ENCODE peak calls at places on chromosome 19, in five cellular contexts. H is H9, K is neuronal stem cell, C is H1, Z is mesenchymal stem cell. M is an unnamed sample.
A peak's percentile ranks its signal among the peaks of the same experiment; 100 is the strongest.

GRCh38 chr19:44306283-44306682 is 1.5 kb upstream of the ZNF235 start:
- DNase-seq in K (no peak), H (no peak), C (no peak), Z (no peak), M (no peak)

GRCh38 chr19:2711175-2711936 is 8.9 kb upstream of the GNG7 start:
- DNase-seq in K (no peak), H (peak; percentile 22), Z (peak; percentile 86), C (no peak), M (peak; percentile 20)

GRCh38 chr19:33535176-33535575 is 13.6 kb upstream of the PEPD start:
- DNase-seq in K (no peak), Z (no peak), C (no peak), H (no peak), M (no peak)

GRCh38 chr19:6273701-6274601 is 5.8 kb downstream of the MLLT1 start:
- DNase-seq in H (no peak), Z (peak; percentile 97), K (no peak), C (no peak), M (no peak)

GRCh38 chr19:49921871-49922755 is 6.9 kb upstream of the ATF5 start:
- DNase-seq in C (no peak), K (no peak), Z (peak; percentile 86), H (no peak), M (peak; percentile 2)

GRCh38 chr19:13401388-13401787 is 104.9 kb downstream of the CACNA1A start:
- DNase-seq in K (no peak), Z (peak; percentile 6), C (no peak), H (peak; percentile 46), M (no peak)

GRCh38 chr19:869245-870177 is 10.0 kb downstream of the CFD start:
- DNase-seq in H (no peak), K (no peak), C (no peak), Z (peak; percentile 94), M (peak; percentile 78)

GRCh38 chr19:36483653-36484052 is 5.7 kb downstream of the ZNF566 start:
- DNase-seq in C (no peak), K (no peak), H (no peak), Z (no peak), M (no peak)

GRCh38 chr19:36377541-36378178 is 1.3 kb downstream of the ZFP14 start:
- DNase-seq in C (no peak), H (no peak), Z (no peak), K (no peak), M (no peak)

GRCh38 chr19:13920940-13921744 is 15.1 kb downstream of the CC2D1A start:
- DNase-seq in K (no peak), Z (peak; percentile 52), C (no peak), H (peak; percentile 47), M (peak; percentile 45)

GRCh38 chr19:47473336-47473735 is 1.6 kb upstream of the SLC8A2 start:
- DNase-seq in K (no peak), Z (no peak), H (no peak), C (no peak), M (no peak)

GRCh38 chr19:47475460-47475859 is 3.8 kb upstream of the SLC8A2 start:
- DNase-seq in H (no peak), C (no peak), K (no peak), Z (no peak), M (no peak)

GRCh38 chr19:47479701-47480503 is 4.1 kb downstream of the KPTN start:
- DNase-seq in C (peak; percentile 51), Z (peak; percentile 16), K (no peak), H (peak; percentile 88), M (peak; percentile 16)

GRCh38 chr19:47480658-47481057 is 3.4 kb downstream of the KPTN start:
- DNase-seq in Z (no peak), K (no peak), H (no peak), C (no peak), M (no peak)

GRCh38 chr19:47476438-47476972 is 4.8 kb upstream of the SLC8A2 start:
- DNase-seq in K (no peak), H (no peak), C (no peak), Z (no peak), M (no peak)
- H2BK12ac ChIP-seq in K (no peak overlapping the region), H (no peak overlapping the region), C (no peak overlapping the region), Z (no peak overlapping the region), M (no peak overlapping the region)

DNA sequence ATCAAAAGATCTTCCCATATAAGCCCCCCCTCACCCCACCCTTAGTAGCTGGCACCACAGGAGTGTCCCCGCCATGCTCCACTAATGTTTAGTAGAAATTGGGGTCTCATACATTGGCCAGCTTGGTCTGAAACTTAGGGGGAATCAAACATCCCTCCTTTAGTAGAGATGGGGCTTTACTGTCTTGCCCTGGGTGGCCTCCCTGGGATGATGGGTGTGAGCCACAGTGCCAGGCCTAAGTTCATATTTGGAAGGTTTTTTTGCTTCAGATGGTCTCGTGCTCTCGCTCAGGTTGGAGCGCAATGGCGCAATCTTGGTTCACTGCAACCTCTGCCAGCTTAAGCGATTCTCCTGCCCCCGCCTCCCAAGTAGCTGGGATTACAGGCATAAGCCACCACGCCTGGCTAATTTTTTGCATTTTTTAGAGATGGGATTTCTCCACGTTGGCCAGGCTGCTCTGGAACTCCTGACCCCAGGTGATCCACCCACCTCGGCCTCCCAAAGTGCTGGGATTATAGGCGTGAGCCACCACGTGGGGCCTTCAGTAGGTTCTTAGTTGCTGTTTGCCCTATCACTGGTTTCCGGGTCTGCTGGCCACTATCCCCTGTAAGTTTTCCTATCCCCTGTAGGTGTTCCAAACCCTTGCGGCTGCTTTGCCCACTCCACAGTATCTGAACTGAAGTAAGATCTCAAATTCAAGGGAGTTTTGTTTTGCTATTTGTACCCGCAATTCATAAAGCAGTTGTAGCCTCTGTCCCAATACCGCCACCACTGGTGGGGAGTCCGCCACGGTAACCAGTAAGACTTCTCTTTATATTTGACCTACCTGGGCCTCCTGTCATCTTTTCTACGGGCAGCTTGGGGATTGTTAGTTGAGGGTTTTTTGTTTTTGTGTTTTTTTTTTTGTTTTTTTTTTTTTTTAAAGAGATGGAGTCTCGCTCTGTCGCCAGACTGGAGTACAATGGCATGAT is 34.1 kb downstream of the NLRP12 start:
- DNase-seq in Z (no peak), C (no peak), K (no peak), H (no peak), M (peak; percentile 70)
- H3K18ac ChIP-seq in Z (no peak overlapping the region), C (peak overlapping the region; percentile 2), K (no peak overlapping the region), H (no peak overlapping the region), M (no peak overlapping the region)

GRCh38 chr19:46716013-46716671 is 772 bp downstream of the PRKD2 start:
- DNase-seq in K (no peak), C (no peak), Z (peak; percentile 37), H (peak; percentile 48), M (no peak)

GRCh38 chr19:46718157-46718933 is 1.4 kb upstream of the PRKD2 start:
- DNase-seq in H (peak; percentile 55), C (no peak), Z (no peak), K (no peak), M (peak; percentile 65)

GRCh38 chr19:46716672-46717033 is 261 bp downstream of the PRKD2 start:
- DNase-seq in Z (no peak), C (no peak), H (no peak), K (no peak), M (no peak)

GRCh38 chr19:46717716-46718143 is 816 bp upstream of the PRKD2 start:
- DNase-seq in Z (no peak), K (no peak), C (no peak), H (no peak), M (no peak)

GRCh38 chr19:46717034-46717715 is at the start of gene PRKD2:
- DNase-seq in Z (peak; percentile 85), H (peak; percentile 94), K (peak; percentile 89), C (no peak), M (peak; percentile 66)
- H2BK120ac ChIP-seq in Z (no peak within 1 kb of the TSS), H (no peak within 1 kb of the TSS), K (peak within 1 kb of the TSS; percentile 81), C (no peak within 1 kb of the TSS), M (peak within 1 kb of the TSS; percentile 73)

DNA sequence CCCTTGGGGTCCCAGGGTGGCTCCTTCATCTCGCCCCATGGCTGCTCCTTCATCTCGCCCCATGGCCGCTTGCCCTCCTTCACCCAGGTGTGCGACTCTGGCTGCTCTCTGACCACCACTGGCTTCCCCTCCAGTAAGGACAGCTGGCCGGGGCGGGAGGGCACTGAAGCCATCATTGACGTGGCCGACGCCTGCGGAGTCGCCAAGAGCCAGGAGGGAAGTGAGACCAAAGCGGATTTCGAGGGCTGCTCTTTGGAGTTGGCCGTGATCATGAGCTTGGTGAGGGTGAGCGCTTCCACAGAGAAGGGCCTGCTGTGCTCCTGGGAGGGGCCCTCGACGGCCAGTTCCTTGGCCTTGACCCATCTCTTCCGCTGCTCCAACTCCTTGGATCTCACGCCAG is 4.0 kb upstream of the COX6B2 start:
- DNase-seq in C (no peak), H (no peak), K (no peak), Z (no peak), M (no peak)
- H2BK12ac ChIP-seq in C (no peak overlapping the region), H (no peak overlapping the region), K (no peak overlapping the region), Z (no peak overlapping the region), M (no peak overlapping the region)

GRCh38 chr19:18659281-18660050 is 22.6 kb downstream of the KLHL26 start:
- DNase-seq in C (no peak), H (no peak), K (no peak), Z (peak; percentile 43), M (peak; percentile 24)

GRCh38 chr19:18662972-18663732 is 20.3 kb upstream of the CRTC1 start:
- DNase-seq in K (no peak), C (no peak), Z (no peak), H (no peak), M (no peak)

GRCh38 chr19:18660051-18660910 is 23.2 kb upstream of the CRTC1 start:
- DNase-seq in K (no peak), C (no peak), Z (peak; percentile 93), H (no peak), M (peak; percentile 94)

GRCh38 chr19:18661346-18661745 is 22.1 kb upstream of the CRTC1 start:
- DNase-seq in Z (no peak), H (no peak), C (no peak), K (no peak), M (no peak)

GRCh38 chr19:18660939-18661338 is 22.5 kb upstream of the CRTC1 start:
- DNase-seq in Z (no peak), H (no peak), C (no peak), K (no peak), M (no peak)
- H3K18ac ChIP-seq in Z (peak overlapping the region; percentile 23), H (no peak overlapping the region), C (no peak overlapping the region), K (peak overlapping the region; percentile 58), M (no peak overlapping the region)